ENCODE peak calls at places on chromosome 14, in five cellular contexts. X is activated naive CD4-positive, alpha-beta T cell treated with anti-CD3 and anti-CD28 coated beads, Interleukin-2, amount 10 ng/mL, durations not matched to agents 7 days and 5 days; T is A172; H is activated T-cell treated with anti-CD3 and anti-CD28 coated beads for 4 hours; C is testis. A is an unnamed sample.
A peak's percentile ranks its signal among the peaks of the same experiment; 100 is the strongest.

GRCh38 chr14:100905166-100905565 is 1.6 kb upstream of the RTL1 start:
- DNase-seq in T (no peak), C (peak; percentile 8), X (no peak), H (no peak), A (no peak)

GRCh38 chr14:102882233-102882906 is 40.1 kb upstream of the AMN start:
- DNase-seq in T (no peak), H (no peak), X (no peak), C (no peak), A (no peak)

GRCh38 chr14:71752111-71752738 is 180.0 kb upstream of the RGS6 start:
- DNase-seq in X (no peak), T (no peak), C (peak; percentile 25), H (no peak), A (no peak)

GRCh38 chr14:51711505-51711904 is 59.8 kb downstream of the FRMD6 start:
- DNase-seq in X (no peak), C (no peak), H (no peak), T (no peak), A (no peak)

GRCh38 chr14:37622231-37622923 is 26.9 kb downstream of the TTC6 start:
- DNase-seq in X (no peak), C (peak; percentile 45), H (no peak), T (no peak), A (no peak)

GRCh38 chr14:88825078-88825458 is 617 bp downstream of the TTC8 start:
- DNase-seq in C (no peak), X (no peak), H (no peak), T (no peak), A (peak; percentile 30)

GRCh38 chr14:23492618-23493272 is 23.2 kb downstream of the NGDN start:
- DNase-seq in H (no peak), T (no peak), X (no peak), C (no peak), A (peak; percentile 12)

GRCh38 chr14:31926123-31926522 is 151.0 kb upstream of the ARHGAP5 start:
- DNase-seq in T (peak; percentile 31), C (no peak), H (no peak), X (peak; percentile 33), A (peak; percentile 60)

GRCh38 chr14:85333313-85333712 is 196.6 kb upstream of the FLRT2 start:
- DNase-seq in T (peak; percentile 71), H (no peak), X (no peak), C (no peak), A (peak; percentile 61)

GRCh38 chr14:105536051-105536450 is 9.7 kb downstream of the TMEM121 start:
- DNase-seq in C (no peak), X (no peak), T (no peak), H (no peak), A (no peak)

GRCh38 chr14:70339970-70340369 is 19.5 kb downstream of the COX16 start:
- DNase-seq in C (no peak), X (no peak), H (no peak), T (no peak), A (no peak)

GRCh38 chr14:99730876-99731351 is 46.8 kb downstream of the CYP46A1 start:
- DNase-seq in H (no peak), T (no peak), C (no peak), X (peak; percentile 14), A (no peak)

GRCh38 chr14:34682787-34683321 is 31.5 kb downstream of the CFL2 start:
- DNase-seq in X (peak; percentile 42), T (no peak), C (no peak), H (no peak), A (no peak)

GRCh38 chr14:50830932-50831703 is at the start of gene NIN:
- DNase-seq in X (peak; percentile 83), C (peak; percentile 59), T (no peak), H (peak; percentile 60), A (peak; percentile 94)

GRCh38 chr14:48398675-48399282 is 723.4 kb upstream of the MDGA2 start:
- DNase-seq in T (peak; percentile 39), C (peak; percentile 38), H (no peak), X (no peak), A (peak; percentile 29)

GRCh38 chr14:103118663-103119404 is 4.4 kb upstream of the TNFAIP2 start:
- DNase-seq in C (peak; percentile 57), T (no peak), H (no peak), X (no peak), A (no peak)

GRCh38 chr14:21071225-21072041 is 1.3 kb downstream of the ARHGEF40 start:
- DNase-seq in C (peak; percentile 77), H (no peak), T (peak; percentile 52), X (peak; percentile 62), A (peak; percentile 98)

GRCh38 chr14:103021817-103022668 is 35.3 kb downstream of the CDC42BPB start:
- DNase-seq in H (no peak), C (no peak), T (no peak), X (no peak), A (peak; percentile 33)

GRCh38 chr14:55782166-55782565 is 202.2 kb downstream of the KTN1 start:
- DNase-seq in X (no peak), T (no peak), H (no peak), C (no peak), A (peak; percentile 31)

GRCh38 chr14:98958048-98959031 is 313.7 kb downstream of the BCL11B start:
- DNase-seq in C (no peak), T (no peak), X (no peak), H (no peak), A (no peak)

GRCh38 chr14:103819503-103820307 is 27.7 kb downstream of the PPP1R13B start:
- DNase-seq in T (no peak), X (no peak), H (no peak), C (peak; percentile 42), A (peak; percentile 42)

GRCh38 chr14:103563089-103563620 is 395 bp downstream of the COA8 start:
- DNase-seq in H (no peak), X (no peak), T (peak; percentile 34), C (peak; percentile 61), A (no peak)

GRCh38 chr14:32230181-32230580 is 27.1 kb upstream of the RNU6-8 start:
- DNase-seq in H (no peak), T (peak; percentile 74), X (no peak), C (no peak), A (peak; percentile 9)

GRCh38 chr14:37595809-37596595 is 573 bp downstream of the TTC6 start:
- DNase-seq in X (peak; percentile 42), C (no peak), T (no peak), H (peak; percentile 42), A (peak; percentile 25)

GRCh38 chr14:22386924-22387775 is 201.9 kb downstream of the DAD1 start:
- DNase-seq in T (peak; percentile 31), H (no peak), X (no peak), C (peak; percentile 88), A (peak; percentile 94)

GRCh38 chr14:63178912-63179311 is 25.3 kb upstream of the RHOJ start:
- DNase-seq in T (peak; percentile 65), C (no peak), X (no peak), H (no peak), A (peak; percentile 29)

GRCh38 chr14:100032749-100033148 is 32.5 kb upstream of the EVL start:
- DNase-seq in C (no peak), X (no peak), H (no peak), T (no peak), A (no peak)

GRCh38 chr14:73503648-73504047 is 12.9 kb downstream of the RIOX1 start:
- DNase-seq in H (no peak), C (no peak), X (no peak), T (peak; percentile 89), A (no peak)

GRCh38 chr14:103762011-103762410 is 46.4 kb downstream of the ZFYVE21 start:
- DNase-seq in C (no peak), X (no peak), H (no peak), T (no peak), A (peak; percentile 23)

GRCh38 chr14:60002819-60003492 is 83.0 kb downstream of the LRRC9 start:
- DNase-seq in X (no peak), C (peak; percentile 80), H (no peak), T (no peak), A (no peak)

GRCh38 chr14:68208218-68208617 is 388.6 kb downstream of the RAD51B start:
- DNase-seq in C (no peak), X (no peak), H (no peak), T (no peak), A (peak; percentile 71)

GRCh38 chr14:100339757-100340453 is 16.8 kb downstream of the SLC25A47 start:
- DNase-seq in H (no peak), X (no peak), C (peak; percentile 9), T (no peak), A (no peak)

GRCh38 chr14:54814076-54814475 is 88.5 kb downstream of the GCH1 start:
- DNase-seq in T (no peak), H (no peak), X (peak; percentile 28), C (peak; percentile 36), A (no peak)

GRCh38 chr14:102592969-102593840 is 756 bp downstream of the RCOR1 start:
- DNase-seq in H (peak; percentile 45), T (no peak), X (peak; percentile 72), C (peak; percentile 57), A (peak; percentile 82)

GRCh38 chr14:96727076-96727475 is 70.1 kb upstream of the VRK1 start:
- DNase-seq in H (no peak), T (no peak), C (no peak), X (no peak), A (no peak)

GRCh38 chr14:20332386-20332945 is 613 bp downstream of the CCNB1IP1 start:
- DNase-seq in T (no peak), C (peak; percentile 31), H (no peak), X (no peak), A (peak; percentile 57)

GRCh38 chr14:26709019-26709418 is 111.2 kb upstream of the NOVA1 start:
- DNase-seq in T (peak; percentile 19), C (no peak), X (no peak), H (no peak), A (no peak)

A was measured in adipocyte.